ENCODE peak calls at places on chromosomes 4 and X, in ten cellular contexts. One of them, this sample, is unnamed. For H3K4me1 and H3K36me3, the result is how much of the 10 kb centered on the place peaks cover.

GRCh38 chrX:74931214-74931613 is 6.0 kb upstream of the NEXMIF start:
- DNase-seq in pancreas: no peak
- DNase-seq in heart right ventricle: no peak
- DNase-seq in K562: peak
- DNase-seq in lower lobe of right lung: no peak
- DNase-seq in lung: no peak
- DNase-seq in suprapubic skin: no peak
- DNase-seq in naive thymus-derived CD4-positive, alpha-beta T cell: no peak
- DNase-seq in GM23248: no peak
- DNase-seq in endothelial cell of umbilical vein: no peak
- DNase-seq in this sample: no peak

GRCh38 chrX:123682182-123682581 is 50.7 kb downstream of the THOC2 start:
- DNase-seq in pancreas: no peak
- DNase-seq in heart right ventricle: no peak
- DNase-seq in K562: no peak
- DNase-seq in lower lobe of right lung: no peak
- DNase-seq in lung: no peak
- DNase-seq in suprapubic skin: no peak
- DNase-seq in naive thymus-derived CD4-positive, alpha-beta T cell: no peak
- DNase-seq in GM23248: no peak
- DNase-seq in endothelial cell of umbilical vein: no peak
- DNase-seq in this sample: no peak

GRCh38 chr4:140085062-140085622 is 68.8 kb downstream of the MAML3 start:
- DNase-seq in pancreas: no peak
- DNase-seq in heart right ventricle: no peak
- DNase-seq in K562: no peak
- DNase-seq in lower lobe of right lung: no peak
- DNase-seq in lung: no peak
- DNase-seq in suprapubic skin: no peak
- DNase-seq in naive thymus-derived CD4-positive, alpha-beta T cell: no peak
- DNase-seq in GM23248: no peak
- DNase-seq in endothelial cell of umbilical vein: no peak
- DNase-seq in this sample: no peak

GRCh38 chr4:185307136-185307950 is 88.4 kb downstream of the LRP2BP start:
- DNase-seq in pancreas: no peak
- DNase-seq in heart right ventricle: no peak
- DNase-seq in K562: no peak
- DNase-seq in lower lobe of right lung: no peak
- DNase-seq in lung: no peak
- DNase-seq in suprapubic skin: no peak
- DNase-seq in naive thymus-derived CD4-positive, alpha-beta T cell: no peak
- DNase-seq in GM23248: no peak
- DNase-seq in endothelial cell of umbilical vein: no peak
- DNase-seq in this sample: no peak

GRCh38 chrX:70479197-70479969 is 34.7 kb downstream of the DLG3 start:
- DNase-seq in pancreas: no peak
- DNase-seq in heart right ventricle: no peak
- DNase-seq in K562: no peak
- DNase-seq in lower lobe of right lung: no peak
- DNase-seq in lung: no peak
- DNase-seq in suprapubic skin: no peak
- DNase-seq in naive thymus-derived CD4-positive, alpha-beta T cell: no peak
- DNase-seq in GM23248: peak
- DNase-seq in endothelial cell of umbilical vein: peak
- DNase-seq in this sample: no peak

GRCh38 chrX:151359341-151359740 is 37.7 kb upstream of the VMA21 start:
- DNase-seq in pancreas: no peak
- DNase-seq in heart right ventricle: no peak
- DNase-seq in K562: no peak
- DNase-seq in lower lobe of right lung: no peak
- DNase-seq in lung: no peak
- DNase-seq in suprapubic skin: no peak
- DNase-seq in naive thymus-derived CD4-positive, alpha-beta T cell: no peak
- DNase-seq in GM23248: no peak
- DNase-seq in endothelial cell of umbilical vein: no peak
- DNase-seq in this sample: no peak

GRCh38 chr4:7417639-7418038 is 17.1 kb downstream of the PSAPL1 start:
- DNase-seq in pancreas: no peak
- DNase-seq in heart right ventricle: no peak
- DNase-seq in K562: no peak
- DNase-seq in lower lobe of right lung: no peak
- DNase-seq in lung: no peak
- DNase-seq in suprapubic skin: peak
- DNase-seq in naive thymus-derived CD4-positive, alpha-beta T cell: no peak
- DNase-seq in GM23248: no peak
- DNase-seq in endothelial cell of umbilical vein: no peak
- DNase-seq in this sample: no peak

GRCh38 chr4:186557486-186557885 is 2.1 kb upstream of the MTNR1A start:
- DNase-seq in pancreas: no peak
- DNase-seq in heart right ventricle: no peak
- DNase-seq in K562: no peak
- DNase-seq in lower lobe of right lung: no peak
- DNase-seq in lung: no peak
- DNase-seq in suprapubic skin: no peak
- DNase-seq in naive thymus-derived CD4-positive, alpha-beta T cell: no peak
- DNase-seq in GM23248: peak
- DNase-seq in endothelial cell of umbilical vein: no peak
- DNase-seq in this sample: no peak

GRCh38 chrX:15911729-15912550 is 57.3 kb upstream of the AP1S2 start:
- DNase-seq in pancreas: no peak
- DNase-seq in heart right ventricle: no peak
- DNase-seq in K562: peak
- DNase-seq in lower lobe of right lung: no peak
- DNase-seq in lung: no peak
- DNase-seq in suprapubic skin: no peak
- DNase-seq in naive thymus-derived CD4-positive, alpha-beta T cell: no peak
- DNase-seq in GM23248: peak
- DNase-seq in endothelial cell of umbilical vein: no peak
- DNase-seq in this sample: no peak

GRCh38 chrX:46686003-46686645 is 72.8 kb downstream of the SLC9A7 start:
- DNase-seq in pancreas: no peak
- DNase-seq in heart right ventricle: peak
- DNase-seq in K562: peak
- DNase-seq in lower lobe of right lung: no peak
- DNase-seq in lung: no peak
- DNase-seq in suprapubic skin: no peak
- DNase-seq in naive thymus-derived CD4-positive, alpha-beta T cell: peak
- DNase-seq in GM23248: peak
- DNase-seq in endothelial cell of umbilical vein: peak
- DNase-seq in this sample: peak

GRCh38 chr4:149980941-149981340 is 97.3 kb upstream of the DCLK2 start:
- DNase-seq in pancreas: no peak
- DNase-seq in heart right ventricle: peak
- DNase-seq in K562: peak
- DNase-seq in lower lobe of right lung: no peak
- DNase-seq in lung: no peak
- DNase-seq in suprapubic skin: no peak
- DNase-seq in naive thymus-derived CD4-positive, alpha-beta T cell: no peak
- DNase-seq in GM23248: peak
- DNase-seq in endothelial cell of umbilical vein: peak
- DNase-seq in this sample: peak

GRCh38 chr4:143701365-143701764 is 890 bp upstream of the FREM3 start:
- DNase-seq in pancreas: no peak
- DNase-seq in heart right ventricle: no peak
- DNase-seq in K562: no peak
- DNase-seq in lower lobe of right lung: no peak
- DNase-seq in lung: no peak
- DNase-seq in suprapubic skin: no peak
- DNase-seq in naive thymus-derived CD4-positive, alpha-beta T cell: no peak
- DNase-seq in GM23248: no peak
- DNase-seq in endothelial cell of umbilical vein: no peak
- DNase-seq in this sample: no peak

GRCh38 chr4:153555730-153556440 is 89.7 kb downstream of the TMEM131L start:
- DNase-seq in pancreas: no peak
- DNase-seq in heart right ventricle: peak
- DNase-seq in K562: peak
- DNase-seq in lower lobe of right lung: no peak
- DNase-seq in lung: peak
- DNase-seq in suprapubic skin: no peak
- DNase-seq in naive thymus-derived CD4-positive, alpha-beta T cell: no peak
- DNase-seq in GM23248: peak
- DNase-seq in endothelial cell of umbilical vein: peak
- DNase-seq in this sample: no peak

GRCh38 chr4:40628888-40629287 is 776 bp downstream of the RBM47 start:
- DNase-seq in pancreas: no peak
- DNase-seq in heart right ventricle: no peak
- DNase-seq in K562: no peak
- DNase-seq in lower lobe of right lung: no peak
- DNase-seq in lung: no peak
- DNase-seq in suprapubic skin: no peak
- DNase-seq in naive thymus-derived CD4-positive, alpha-beta T cell: no peak
- DNase-seq in GM23248: peak
- DNase-seq in endothelial cell of umbilical vein: no peak
- DNase-seq in this sample: no peak

DNA sequence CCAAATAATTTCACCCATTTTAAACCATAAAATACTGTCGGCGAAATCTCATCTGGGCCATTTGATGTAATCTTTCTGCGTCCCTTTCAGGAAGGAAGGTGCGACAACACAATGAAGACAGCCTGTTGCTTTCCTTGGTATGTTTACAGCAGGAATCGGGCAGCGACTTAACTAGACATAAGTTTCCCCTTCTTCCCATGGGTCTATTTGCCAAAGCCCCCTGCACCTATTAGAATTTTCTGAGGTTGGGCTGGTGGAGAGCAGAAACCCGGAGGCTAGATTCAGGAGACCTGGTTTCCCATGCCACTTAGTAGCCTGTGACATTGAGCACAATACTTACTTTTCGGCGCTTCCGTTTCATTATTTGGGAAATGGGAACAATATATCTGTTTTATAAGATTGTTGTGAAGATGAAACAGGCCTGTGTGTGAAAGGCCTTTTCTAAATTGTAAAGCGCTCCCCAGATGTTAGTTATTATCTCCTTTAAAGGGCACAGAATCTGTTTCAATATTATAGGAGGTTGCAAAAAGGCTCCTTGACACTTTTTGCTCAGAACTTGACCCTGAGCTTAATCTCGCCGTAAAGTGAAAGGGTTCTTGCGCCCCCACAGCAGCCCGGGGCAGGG is 552 bp upstream of the AFF1 start:
- DNase-seq in pancreas: no peak
- DNase-seq in heart right ventricle: no peak
- DNase-seq in K562: peak
- DNase-seq in lower lobe of right lung: no peak
- DNase-seq in lung: no peak
- DNase-seq in suprapubic skin: no peak
- DNase-seq in naive thymus-derived CD4-positive, alpha-beta T cell: no peak
- DNase-seq in GM23248: peak
- DNase-seq in endothelial cell of umbilical vein: no peak
- DNase-seq in this sample: peak
- H3K4me1 ChIP-seq in pancreas: under half
- H3K4me1 ChIP-seq in heart right ventricle: under half
- H3K4me1 ChIP-seq in K562: under half
- H3K4me1 ChIP-seq in lower lobe of right lung: under half
- H3K4me1 ChIP-seq in lung: under half
- H3K4me1 ChIP-seq in suprapubic skin: under half
- H3K4me1 ChIP-seq in naive thymus-derived CD4-positive, alpha-beta T cell: under half
- H3K4me1 ChIP-seq in GM23248: under half
- H3K4me1 ChIP-seq in endothelial cell of umbilical vein: under half
- H3K4me1 ChIP-seq in this sample: under half

DNA sequence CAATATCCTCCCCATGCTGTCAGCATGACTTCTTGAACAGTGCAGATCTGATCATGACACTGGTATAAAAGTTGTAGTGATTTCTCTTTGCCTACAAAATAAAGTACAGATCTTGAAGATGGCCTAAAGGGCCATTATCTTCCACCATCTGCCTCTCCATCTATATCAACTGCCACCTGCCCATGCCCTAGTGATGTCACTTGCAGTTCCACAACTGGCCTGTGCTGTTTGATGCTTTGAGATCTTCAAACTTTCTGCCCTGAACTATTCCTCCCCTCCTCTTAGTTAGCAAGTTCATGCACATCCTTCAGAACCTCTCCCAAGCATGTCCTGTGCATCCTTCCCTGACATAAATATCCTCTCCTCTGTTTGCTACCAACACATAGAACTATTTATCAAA is 217.0 kb downstream of the SOWAHB start:
- DNase-seq in pancreas: no peak
- DNase-seq in heart right ventricle: no peak
- DNase-seq in K562: no peak
- DNase-seq in lower lobe of right lung: no peak
- DNase-seq in lung: no peak
- DNase-seq in suprapubic skin: no peak
- DNase-seq in naive thymus-derived CD4-positive, alpha-beta T cell: no peak
- DNase-seq in GM23248: peak
- DNase-seq in endothelial cell of umbilical vein: no peak
- DNase-seq in this sample: no peak
- H3K36me3 ChIP-seq in pancreas: under half
- H3K36me3 ChIP-seq in heart right ventricle: under half
- H3K36me3 ChIP-seq in K562: under half
- H3K36me3 ChIP-seq in lower lobe of right lung: under half
- H3K36me3 ChIP-seq in lung: under half
- H3K36me3 ChIP-seq in suprapubic skin: under half
- H3K36me3 ChIP-seq in naive thymus-derived CD4-positive, alpha-beta T cell: under half
- H3K36me3 ChIP-seq in GM23248: under half
- H3K36me3 ChIP-seq in endothelial cell of umbilical vein: under half
- H3K36me3 ChIP-seq in this sample: under half

DNA sequence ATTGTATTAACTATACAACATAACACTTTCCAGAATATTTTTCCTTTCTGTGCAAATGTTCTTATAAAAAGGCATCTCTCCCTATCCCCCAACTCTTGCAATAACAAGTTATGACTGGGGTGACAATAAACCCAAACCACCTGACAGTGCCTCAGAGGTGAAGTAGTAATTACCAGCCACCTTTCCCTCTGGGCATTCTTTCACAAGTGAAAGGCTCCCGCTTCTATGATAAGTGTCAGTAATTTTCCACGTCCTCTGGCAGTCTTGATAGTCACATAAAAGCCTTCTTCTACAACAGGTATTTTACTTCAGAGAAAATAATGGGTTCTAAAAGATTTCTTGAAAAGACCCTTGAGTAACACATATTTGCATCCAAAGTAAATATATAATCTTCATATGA is 82.7 kb downstream of the MANBA start:
- DNase-seq in pancreas: no peak
- DNase-seq in heart right ventricle: no peak
- DNase-seq in K562: no peak
- DNase-seq in lower lobe of right lung: no peak
- DNase-seq in lung: no peak
- DNase-seq in suprapubic skin: no peak
- DNase-seq in naive thymus-derived CD4-positive, alpha-beta T cell: no peak
- DNase-seq in GM23248: no peak
- DNase-seq in endothelial cell of umbilical vein: no peak
- DNase-seq in this sample: no peak
- H3K4me1 ChIP-seq in pancreas: under half
- H3K4me1 ChIP-seq in heart right ventricle: under half
- H3K4me1 ChIP-seq in K562: under half
- H3K4me1 ChIP-seq in lower lobe of right lung: under half
- H3K4me1 ChIP-seq in lung: under half
- H3K4me1 ChIP-seq in suprapubic skin: under half
- H3K4me1 ChIP-seq in naive thymus-derived CD4-positive, alpha-beta T cell: under half
- H3K4me1 ChIP-seq in GM23248: under half
- H3K4me1 ChIP-seq in endothelial cell of umbilical vein: under half
- H3K4me1 ChIP-seq in this sample: under half

DNA sequence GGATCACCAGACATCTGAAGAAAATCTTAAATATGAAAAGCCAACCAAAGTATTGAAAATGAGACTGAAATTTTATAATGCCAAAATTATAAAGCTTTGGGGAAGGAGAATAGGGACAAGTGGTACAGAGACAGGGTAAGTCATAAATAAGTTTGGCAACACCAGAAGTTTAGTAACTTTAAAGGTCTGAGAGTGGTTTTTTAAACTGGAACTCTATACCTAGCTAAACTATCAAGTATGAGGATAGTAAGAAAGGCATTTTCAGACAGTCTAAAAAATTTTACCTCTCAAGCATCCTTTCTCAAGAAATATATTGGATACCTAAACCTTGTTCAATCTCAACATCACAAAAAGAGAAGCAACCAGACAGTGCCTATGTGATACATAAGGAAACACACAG is 92.4 kb downstream of the ANKRD17 start:
- DNase-seq in pancreas: no peak
- DNase-seq in heart right ventricle: no peak
- DNase-seq in K562: no peak
- DNase-seq in lower lobe of right lung: no peak
- DNase-seq in lung: no peak
- DNase-seq in suprapubic skin: no peak
- DNase-seq in naive thymus-derived CD4-positive, alpha-beta T cell: no peak
- DNase-seq in GM23248: no peak
- DNase-seq in endothelial cell of umbilical vein: no peak
- DNase-seq in this sample: no peak
- H3K36me3 ChIP-seq in pancreas: under half
- H3K36me3 ChIP-seq in heart right ventricle: half or more
- H3K36me3 ChIP-seq in K562: half or more
- H3K36me3 ChIP-seq in lower lobe of right lung: half or more
- H3K36me3 ChIP-seq in lung: under half
- H3K36me3 ChIP-seq in suprapubic skin: half or more
- H3K36me3 ChIP-seq in naive thymus-derived CD4-positive, alpha-beta T cell: half or more
- H3K36me3 ChIP-seq in GM23248: under half
- H3K36me3 ChIP-seq in endothelial cell of umbilical vein: under half
- H3K36me3 ChIP-seq in this sample: under half